ENCODE peak calls at places on chromosome 4, in five cellular contexts. C, I, Q, D and G are unnamed samples.

GRCh38 chr4:48742412-48742811 is 37.7 kb downstream of the FRYL start:
- ATAC-seq in D (no peak), I (no peak), C (no peak), Q (no peak), G (no peak)

GRCh38 chr4:147651563-147651962 is 32.4 kb downstream of the PRMT9 start:
- ATAC-seq in Q (no peak), D (no peak), C (no peak), I (no peak), G (no peak)

GRCh38 chr4:181548873-181549541 is 694.2 kb upstream of the TENM3 start:
- ATAC-seq in C (no peak), Q (no peak), I (no peak), D (no peak), G (no peak)

GRCh38 chr4:123553733-123554132 is 157.1 kb downstream of the SPRY1 start:
- ATAC-seq in D (no peak), I (no peak), C (no peak), Q (no peak), G (no peak)

GRCh38 chr4:185772391-185773093 is 39.5 kb downstream of the SORBS2 start:
- ATAC-seq in I (no peak), C (peak; percentile 3), D (no peak), Q (no peak), G (no peak)

GRCh38 chr4:6873291-6873690 is 36.3 kb upstream of the TBC1D14 start:
- ATAC-seq in I (no peak), D (no peak), Q (no peak), C (peak; percentile 29), G (no peak)

GRCh38 chr4:38137080-38137479 is 176.9 kb downstream of the PTTG2 start:
- ATAC-seq in I (no peak), C (no peak), Q (no peak), D (no peak), G (no peak)

GRCh38 chr4:118888666-118889312 is at the start of gene SYNPO2:
- ATAC-seq in D (peak; percentile 51), Q (peak; percentile 91), I (peak; percentile 97), C (peak; percentile 86), G (peak; percentile 96)

GRCh38 chr4:163419074-163419473 is 54.5 kb downstream of the TKTL2 start:
- ATAC-seq in C (no peak), D (no peak), Q (no peak), I (no peak), G (no peak)

GRCh38 chr4:15088394-15089041 is 86.2 kb downstream of the CPEB2 start:
- ATAC-seq in C (no peak), I (no peak), D (no peak), Q (no peak), G (no peak)

GRCh38 chr4:168612435-168613139 is 115.7 kb downstream of the PALLD start:
- ATAC-seq in I (no peak), D (no peak), C (no peak), Q (no peak), G (no peak)

GRCh38 chr4:40875507-40876150 is 125.9 kb downstream of the NSUN7 start:
- ATAC-seq in C (peak; percentile 60), Q (no peak), D (no peak), I (no peak), G (no peak)

GRCh38 chr4:31461425-31461824 is 741.3 kb downstream of the PCDH7 start:
- ATAC-seq in I (no peak), D (no peak), C (no peak), Q (no peak), G (no peak)

GRCh38 chr4:111854494-111855087 is 290.7 kb upstream of the FAM241A start:
- ATAC-seq in D (no peak), Q (no peak), I (no peak), C (peak; percentile 89), G (no peak)

GRCh38 chr4:80201326-80202151 is 4.2 kb downstream of the PRDM8 start:
- ATAC-seq in Q (peak; percentile 38), D (peak; percentile 45), I (peak; percentile 7), C (peak; percentile 9), G (peak; percentile 5)

GRCh38 chr4:54843106-54843505 is 185.3 kb downstream of the KIT start:
- ATAC-seq in Q (no peak), D (no peak), I (no peak), C (no peak), G (no peak)

GRCh38 chr4:70437212-70437611 is 34.8 kb upstream of the MUC7 start:
- ATAC-seq in C (no peak), Q (no peak), D (no peak), I (no peak), G (no peak)

GRCh38 chr4:1399508-1400190 is 6.6 kb downstream of the NKX1-1 start:
- ATAC-seq in C (no peak), I (no peak), D (no peak), Q (no peak), G (no peak)

GRCh38 chr4:970046-970745 is 3.2 kb downstream of the DGKQ start:
- ATAC-seq in Q (no peak), C (no peak), D (peak; percentile 50), I (no peak), G (no peak)

GRCh38 chr4:144808034-144808433 is 162.1 kb downstream of the HHIP start:
- ATAC-seq in Q (no peak), D (no peak), C (no peak), I (no peak), G (no peak)

GRCh38 chr4:56626963-56627362 is 54.1 kb downstream of the HOPX start:
- ATAC-seq in I (no peak), Q (no peak), D (no peak), C (no peak), G (no peak)

GRCh38 chr4:62250100-62250499 is 1050.0 kb downstream of the ADGRL3 start:
- ATAC-seq in D (no peak), C (no peak), I (no peak), Q (no peak), G (no peak)

GRCh38 chr4:75030649-75031235 is 97.8 kb downstream of the PARM1 start:
- ATAC-seq in C (peak; percentile 47), Q (no peak), D (no peak), I (no peak), G (no peak)

GRCh38 chr4:1683371-1683902 is 676 bp downstream of the FAM53A start:
- ATAC-seq in D (no peak), Q (peak; percentile 14), I (peak; percentile 62), C (peak; percentile 6), G (peak; percentile 37)